ENCODE peak calls at places on chromosome 16, in four cellular contexts. F is hepatocyte, I is kidney, W is cardiac muscle cell. D is an unnamed sample.

GRCh38 chr16:76650579-76650978 is 373.4 kb downstream of the CNTNAP4 start:
- DNase-seq in F (no peak), I (no peak), W (no peak), D (no peak)

GRCh38 chr16:77896357-77896972 is 108.1 kb downstream of the VAT1L start:
- DNase-seq in F (no peak), I (no peak), W (peak; percentile 63), D (no peak)

GRCh38 chr16:10325783-10326543 is 59.9 kb upstream of the ATF7IP2 start:
- DNase-seq in F (no peak), I (no peak), W (no peak), D (no peak)

GRCh38 chr16:19967963-19968362 is 83.3 kb upstream of the GPRC5B start:
- DNase-seq in F (no peak), I (no peak), W (no peak), D (no peak)

GRCh38 chr16:54169112-54169511 is 117.5 kb downstream of the IRX3 start:
- DNase-seq in F (no peak), I (no peak), W (no peak), D (no peak)

GRCh38 chr16:87692176-87692575 is 73.6 kb downstream of the KLHDC4 start:
- DNase-seq in F (no peak), I (no peak), W (no peak), D (no peak)

GRCh38 chr16:48444574-48444973 is 59.4 kb upstream of the SIAH1 start:
- DNase-seq in F (no peak), I (no peak), W (no peak), D (no peak)

GRCh38 chr16:68901910-68902309 is 58.6 kb downstream of the TANGO6 start:
- DNase-seq in F (no peak), I (no peak), W (no peak), D (no peak)

GRCh38 chr16:24737916-24738594 is 8.6 kb downstream of the TNRC6A start:
- DNase-seq in F (no peak), I (no peak), W (no peak), D (no peak)

GRCh38 chr16:84144859-84145639 is at the start of the genes DNAAF1 and HSDL1:
- DNase-seq in F (peak; percentile 97), I (peak; percentile 96), W (peak; percentile 94), D (peak; percentile 98)
- TF ChIP-seq CTCF in F (peak; percentile 33), I (peak; percentile 8), W (no peak), D (peak; percentile 57)

GRCh38 chr16:15983898-15984297 is 34.5 kb downstream of the ABCC1 start:
- DNase-seq in F (no peak), I (no peak), W (no peak), D (no peak)
- H3K4me1 ChIP-seq in F (no peaks in the 10 kb centered on the region), I (no peaks in the 10 kb centered on the region), W (peaks cover 3% of the 10 kb centered on the region), D (no peaks in the 10 kb centered on the region)

GRCh38 chr16:80846275-80847013 is 42.0 kb upstream of the CDYL2 start:
- DNase-seq in F (no peak), I (no peak), W (no peak), D (no peak)

GRCh38 chr16:80852261-80852872 is 48.0 kb upstream of the CDYL2 start:
- DNase-seq in F (peak; percentile 41), I (no peak), W (peak; percentile 2), D (peak; percentile 83)
- TF ChIP-seq CTCF in F (peak; percentile 26), I (no peak), W (peak; percentile 48), D (peak; percentile 83)

GRCh38 chr16:31351937-31352315 is 3.0 kb upstream of the ITGAX start:
- DNase-seq in F (no peak), I (peak; percentile 75), W (no peak), D (no peak)

GRCh38 chr16:31351246-31351936 is 3.6 kb upstream of the ITGAX start:
- DNase-seq in F (no peak), I (peak; percentile 24), W (no peak), D (no peak)

GRCh38 chr16:31348578-31348977 is 6.4 kb upstream of the ITGAX start:
- DNase-seq in F (no peak), I (peak; percentile 15), W (no peak), D (no peak)

GRCh38 chr16:31352344-31353115 is 2.4 kb upstream of the ITGAX start:
- DNase-seq in F (no peak), I (peak; percentile 55), W (no peak), D (no peak)

DNA sequence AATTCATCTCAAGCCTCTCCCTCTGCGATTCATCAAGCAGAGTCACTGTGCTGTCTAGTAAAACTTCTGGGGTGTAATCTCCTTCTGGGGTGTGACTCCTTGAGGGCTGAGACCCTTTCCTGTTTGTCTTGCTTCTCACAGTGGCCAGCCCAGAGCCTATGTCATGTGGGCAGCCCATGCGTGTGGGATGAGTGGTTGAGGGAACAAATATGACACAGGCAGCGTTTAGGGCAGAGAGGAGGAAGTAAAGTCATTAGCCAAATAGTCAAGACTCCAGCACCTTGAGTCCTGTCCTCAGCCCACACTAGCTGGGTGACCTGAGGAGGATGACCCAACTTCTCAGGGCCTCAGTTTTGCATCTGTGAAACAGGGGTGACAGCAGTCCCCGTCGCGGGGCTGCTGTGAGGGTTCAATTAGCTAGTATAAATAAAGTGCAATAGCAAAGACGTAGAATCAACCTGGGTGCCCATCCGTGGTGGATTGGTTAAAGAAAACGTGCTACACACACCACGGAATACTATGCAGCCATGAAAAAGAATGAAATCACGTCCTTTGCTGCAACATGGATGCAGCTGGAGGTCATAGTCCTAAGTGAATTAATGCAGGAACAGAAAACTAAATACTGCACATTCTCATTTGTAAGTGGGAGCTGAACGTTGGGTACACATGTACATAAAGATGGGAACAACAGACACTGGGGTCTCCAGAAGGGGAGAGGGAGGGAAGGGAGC is 4.5 kb upstream of the ITGAX start:
- DNase-seq in F (no peak), I (peak; percentile 43), W (no peak), D (no peak)
- H3K4me1 ChIP-seq in F (no peaks in the 10 kb centered on the region), I (no peaks in the 10 kb centered on the region), W (no peaks in the 10 kb centered on the region), D (no peaks in the 10 kb centered on the region)

GRCh38 chr16:11395949-11396240 is 50.6 kb downstream of the RMI2 start:
- DNase-seq in F (no peak), I (no peak), W (no peak), D (no peak)
- TF ChIP-seq CTCF in F (no peak), I (no peak), W (no peak), D (no peak)

GRCh38 chr16:3879258-3879886 is 1.1 kb downstream of the CREBBP start:
- DNase-seq in F (peak; percentile 40), I (peak; percentile 83), W (peak; percentile 64), D (peak; percentile 62)
- H3K4me1 ChIP-seq in F (peaks cover 41% of the 10 kb centered on the region), I (peaks cover 27% of the 10 kb centered on the region), W (peaks cover 38% of the 10 kb centered on the region), D (peaks cover 2% of the 10 kb centered on the region)

GRCh38 chr16:50066482-50067289 is 916 bp downstream of the HEATR3 start:
- DNase-seq in F (no peak), I (no peak), W (no peak), D (no peak)

GRCh38 chr16:50069060-50069459 is 3.3 kb downstream of the HEATR3 start:
- DNase-seq in F (no peak), I (no peak), W (no peak), D (no peak)

GRCh38 chr16:50068550-50068949 is 2.8 kb downstream of the HEATR3 start:
- DNase-seq in F (no peak), I (no peak), W (no peak), D (no peak)

GRCh38 chr16:50065624-50066481 is at the start of gene HEATR3:
- DNase-seq in F (peak; percentile 97), I (peak; percentile 97), W (peak; percentile 95), D (peak; percentile 98)

GRCh38 chr16:50067290-50067853 is 1.6 kb downstream of the HEATR3 start:
- DNase-seq in F (peak; percentile 53), I (no peak), W (peak; percentile 51), D (peak; percentile 72)
- TF ChIP-seq CTCF in F (peak; percentile 52), I (peak; percentile 42), W (peak; percentile 62), D (peak; percentile 68)

GRCh38 chr16:85623997-85624601 is 11.0 kb downstream of the GSE1 start:
- DNase-seq in F (no peak), I (no peak), W (no peak), D (no peak)

GRCh38 chr16:85620403-85620802 is 7.3 kb downstream of the GSE1 start:
- DNase-seq in F (no peak), I (no peak), W (no peak), D (no peak)

GRCh38 chr16:85622683-85623082 is 9.6 kb downstream of the GSE1 start:
- DNase-seq in F (no peak), I (no peak), W (no peak), D (no peak)

GRCh38 chr16:85623250-85623649 is 10.1 kb downstream of the GSE1 start:
- DNase-seq in F (no peak), I (no peak), W (no peak), D (no peak)

DNA sequence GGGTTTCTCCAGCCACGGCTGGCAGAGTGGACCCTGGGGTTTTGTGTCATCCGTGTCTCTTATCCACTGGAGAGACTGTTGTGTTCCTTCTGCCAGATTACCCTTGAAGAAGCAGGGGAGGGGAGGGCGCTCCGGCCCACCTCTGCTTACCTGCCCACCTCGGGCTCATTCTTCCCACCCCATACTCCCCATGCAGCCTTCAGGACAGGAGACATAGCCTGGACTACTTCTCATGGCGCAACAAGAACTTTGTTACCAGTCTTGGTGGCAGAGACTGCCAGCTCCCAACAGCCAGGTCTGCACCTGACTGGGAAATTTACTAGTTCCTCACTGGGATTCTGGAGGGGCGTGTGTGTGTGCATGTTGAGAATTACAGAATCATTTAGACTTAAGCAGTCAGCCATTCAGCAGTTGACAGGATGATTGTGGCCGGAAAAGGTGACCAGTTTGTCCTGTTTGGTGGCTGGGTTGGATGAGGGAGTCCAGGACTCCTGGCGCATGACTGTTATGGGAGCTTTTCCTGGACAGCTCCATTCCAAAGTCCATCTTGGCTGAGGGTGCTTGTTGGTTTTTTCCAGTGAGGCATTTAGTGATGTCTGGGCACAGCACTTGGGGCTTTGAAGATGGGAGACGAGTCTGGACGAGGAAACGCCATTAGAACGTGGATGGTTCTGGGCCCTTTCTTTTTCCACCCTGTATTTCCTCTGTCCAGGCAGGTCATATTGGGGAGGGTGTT is 8.7 kb downstream of the GSE1 start:
- DNase-seq in F (peak; percentile 83), I (no peak), W (no peak), D (no peak)
- H3K4me1 ChIP-seq in F (peaks cover 33% of the 10 kb centered on the region), I (peaks cover 24% of the 10 kb centered on the region), W (peaks cover 24% of the 10 kb centered on the region), D (peaks cover 14% of the 10 kb centered on the region)

GRCh38 chr16:51125992-51126391 is 25.1 kb downstream of the SALL1 start:
- DNase-seq in F (no peak), I (no peak), W (no peak), D (peak; percentile 73)
- TF ChIP-seq CTCF in F (no peak), I (no peak), W (no peak), D (peak; percentile 70)

GRCh38 chr16:17328971-17329370 is 141.8 kb downstream of the XYLT1 start:
- DNase-seq in F (peak; percentile 66), I (no peak), W (no peak), D (no peak)

GRCh38 chr16:17329412-17329811 is 141.3 kb downstream of the XYLT1 start:
- DNase-seq in F (no peak), I (no peak), W (no peak), D (no peak)

GRCh38 chr16:17331071-17331521 is 139.7 kb downstream of the XYLT1 start:
- DNase-seq in F (no peak), I (no peak), W (no peak), D (no peak)

GRCh38 chr16:17331991-17332390 is 138.8 kb downstream of the XYLT1 start:
- DNase-seq in F (no peak), I (no peak), W (no peak), D (no peak)

DNA sequence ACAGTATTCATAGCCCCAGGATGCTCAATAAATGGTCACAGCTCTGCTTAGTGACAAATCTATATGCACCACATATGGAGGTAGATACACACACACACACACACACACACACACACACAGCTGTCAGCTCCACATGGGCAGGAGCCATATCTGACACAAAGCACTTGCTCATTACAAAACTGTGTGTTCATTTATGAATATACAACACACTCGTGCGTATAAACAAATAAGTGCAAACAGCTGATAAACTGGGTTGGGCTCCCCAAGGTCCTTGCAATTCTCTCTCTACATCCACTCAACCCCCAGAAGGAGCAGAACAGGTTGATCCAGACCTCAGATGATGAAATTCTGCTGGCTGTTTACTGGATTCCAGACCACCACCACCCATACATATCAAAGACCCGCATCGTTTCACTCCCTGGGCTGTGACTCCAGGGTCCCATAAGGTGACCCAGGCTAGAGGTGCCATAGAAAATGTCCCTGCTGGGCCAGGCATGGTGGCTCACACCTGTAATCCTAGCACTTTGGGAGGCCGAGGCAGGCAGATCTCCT is 140.7 kb downstream of the XYLT1 start:
- DNase-seq in F (no peak), I (no peak), W (no peak), D (no peak)
- H3K4me1 ChIP-seq in F (peaks cover 13% of the 10 kb centered on the region), I (no peaks in the 10 kb centered on the region), W (peaks cover 7% of the 10 kb centered on the region), D (no peaks in the 10 kb centered on the region)